ENCODE peak calls at places on chromosomes 6 and 20, in seven cellular contexts. One of them, this sample, is unnamed.

GRCh38 chr20:54173653-54174451 is at the start of gene CYP24A1:
- DNase-seq in foreskin keratinocyte: no peak
- DNase-seq in GM13976: peak; percentile 34
- DNase-seq in lower leg skin: no peak
- DNase-seq in SK-N-SH: peak; percentile 52
- DNase-seq in astrocyte of the spinal cord: no peak
- DNase-seq in AG04450: no peak
- DNase-seq in this sample: no peak

GRCh38 chr6:152948150-152948768 is 34.6 kb downstream of the FBXO5 start:
- DNase-seq in foreskin keratinocyte: peak; percentile 44
- DNase-seq in lower leg skin: no peak
- DNase-seq in SK-N-SH: peak; percentile 49
- DNase-seq in GM13976: peak; percentile 49
- DNase-seq in astrocyte of the spinal cord: peak; percentile 56
- DNase-seq in AG04450: peak; percentile 3
- DNase-seq in this sample: peak; percentile 47

GRCh38 chr6:63773200-63773599 is 137.6 kb downstream of the PHF3 start:
- DNase-seq in GM13976: no peak
- DNase-seq in foreskin keratinocyte: no peak
- DNase-seq in SK-N-SH: no peak
- DNase-seq in astrocyte of the spinal cord: no peak
- DNase-seq in AG04450: no peak
- DNase-seq in lower leg skin: no peak
- DNase-seq in this sample: no peak

GRCh38 chr6:34246563-34247391 is 2.0 kb downstream of the SMIM29 start:
- DNase-seq in SK-N-SH: peak; percentile 83
- DNase-seq in foreskin keratinocyte: peak; percentile 35
- DNase-seq in GM13976: peak; percentile 73
- DNase-seq in astrocyte of the spinal cord: peak; percentile 23
- DNase-seq in lower leg skin: no peak
- DNase-seq in AG04450: no peak
- DNase-seq in this sample: no peak

GRCh38 chr6:32972353-32973143 is 4.2 kb downstream of the BRD2 start:
- DNase-seq in GM13976: peak; percentile 63
- DNase-seq in SK-N-SH: peak; percentile 78
- DNase-seq in AG04450: no peak
- DNase-seq in astrocyte of the spinal cord: no peak
- DNase-seq in lower leg skin: no peak
- DNase-seq in foreskin keratinocyte: no peak
- DNase-seq in this sample: no peak

GRCh38 chr6:148407372-148407771 is 64.7 kb downstream of the SASH1 start:
- DNase-seq in lower leg skin: peak; percentile 63
- DNase-seq in astrocyte of the spinal cord: peak; percentile 94
- DNase-seq in AG04450: peak; percentile 84
- DNase-seq in GM13976: no peak
- DNase-seq in foreskin keratinocyte: peak; percentile 88
- DNase-seq in SK-N-SH: no peak
- DNase-seq in this sample: peak; percentile 87

GRCh38 chr20:58433759-58434158 is 44.7 kb downstream of the VAPB start:
- DNase-seq in foreskin keratinocyte: peak; percentile 52
- DNase-seq in SK-N-SH: no peak
- DNase-seq in AG04450: peak; percentile 72
- DNase-seq in GM13976: no peak
- DNase-seq in lower leg skin: no peak
- DNase-seq in astrocyte of the spinal cord: peak; percentile 73
- DNase-seq in this sample: peak; percentile 59

GRCh38 chr6:161660666-161661571 is 387.1 kb upstream of the AGPAT4 start:
- DNase-seq in astrocyte of the spinal cord: no peak
- DNase-seq in SK-N-SH: no peak
- DNase-seq in GM13976: no peak
- DNase-seq in foreskin keratinocyte: no peak
- DNase-seq in lower leg skin: no peak
- DNase-seq in AG04450: no peak
- DNase-seq in this sample: no peak

GRCh38 chr6:147287869-147288271 is 83.7 kb downstream of the STXBP5 start:
- DNase-seq in AG04450: no peak
- DNase-seq in GM13976: no peak
- DNase-seq in astrocyte of the spinal cord: peak; percentile 55
- DNase-seq in SK-N-SH: no peak
- DNase-seq in foreskin keratinocyte: peak; percentile 68
- DNase-seq in lower leg skin: no peak
- DNase-seq in this sample: peak; percentile 78

GRCh38 chr20:62378215-62378614 is 8.7 kb upstream of the RPS21 start:
- DNase-seq in GM13976: no peak
- DNase-seq in foreskin keratinocyte: peak; percentile 95
- DNase-seq in lower leg skin: no peak
- DNase-seq in SK-N-SH: no peak
- DNase-seq in AG04450: no peak
- DNase-seq in astrocyte of the spinal cord: no peak
- DNase-seq in this sample: peak; percentile 96

GRCh38 chr20:62377615-62378085 is 9.3 kb upstream of the RPS21 start:
- DNase-seq in AG04450: no peak
- DNase-seq in GM13976: no peak
- DNase-seq in astrocyte of the spinal cord: no peak
- DNase-seq in lower leg skin: no peak
- DNase-seq in SK-N-SH: no peak
- DNase-seq in foreskin keratinocyte: no peak
- DNase-seq in this sample: no peak

GRCh38 chr20:62374431-62375152 is 7.5 kb upstream of the LAMA5 start:
- DNase-seq in SK-N-SH: peak; percentile 57
- DNase-seq in AG04450: no peak
- DNase-seq in lower leg skin: no peak
- DNase-seq in GM13976: no peak
- DNase-seq in foreskin keratinocyte: no peak
- DNase-seq in astrocyte of the spinal cord: no peak
- DNase-seq in this sample: no peak

GRCh38 chr20:62377064-62377461 is 9.8 kb upstream of the RPS21 start:
- DNase-seq in lower leg skin: no peak
- DNase-seq in astrocyte of the spinal cord: no peak
- DNase-seq in foreskin keratinocyte: no peak
- DNase-seq in GM13976: no peak
- DNase-seq in AG04450: no peak
- DNase-seq in SK-N-SH: no peak
- DNase-seq in this sample: no peak

DNA sequence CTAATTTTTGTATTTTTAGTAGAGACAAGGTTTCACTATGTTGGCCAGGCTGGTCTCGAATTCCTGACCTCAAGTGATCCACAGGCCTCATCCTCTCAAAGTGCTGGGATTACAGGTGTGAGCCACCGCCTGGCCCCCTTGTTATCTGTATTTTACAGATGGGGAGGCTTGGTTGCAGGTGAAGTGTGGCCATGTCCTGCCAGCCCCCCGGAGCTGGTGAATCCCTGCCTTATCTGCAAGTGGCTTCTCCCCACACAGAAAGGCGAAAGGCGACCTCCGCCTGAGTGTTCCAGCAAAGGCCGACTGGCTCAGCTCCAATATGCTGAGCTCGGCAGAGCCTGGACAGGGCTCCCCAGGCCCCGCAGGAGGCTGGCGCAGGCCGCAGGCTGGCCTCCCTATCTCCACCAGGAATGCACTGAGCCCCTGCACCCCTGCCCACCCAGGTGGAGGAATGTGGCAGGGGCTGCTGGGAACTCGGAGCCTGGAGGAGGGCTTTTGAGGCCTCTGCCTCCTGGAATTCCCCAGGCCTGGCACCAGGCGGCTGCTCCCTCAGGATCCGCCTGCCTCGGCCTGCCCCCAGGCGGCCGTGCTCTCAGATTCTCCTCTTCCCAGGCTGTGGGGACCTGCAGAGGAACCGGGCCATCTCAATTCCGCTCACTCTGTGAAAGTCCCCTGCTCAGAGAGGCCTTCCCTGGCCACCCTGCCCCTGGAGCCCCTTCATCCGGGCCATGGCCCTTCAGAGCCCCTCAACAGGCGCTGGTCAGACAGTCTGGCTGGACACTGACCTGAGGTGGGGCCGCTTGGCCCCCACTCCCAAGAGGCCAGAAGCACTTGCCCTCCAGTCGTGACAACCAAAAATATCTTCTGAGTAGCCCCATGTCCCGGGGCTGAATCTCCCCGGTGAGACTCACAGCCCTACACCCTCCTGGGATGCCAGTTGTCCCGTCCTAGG is 9.3 kb upstream of the LAMA5 start:
- DNase-seq in SK-N-SH: no peak
- DNase-seq in lower leg skin: no peak
- DNase-seq in GM13976: no peak
- DNase-seq in AG04450: no peak
- DNase-seq in foreskin keratinocyte: peak; percentile 61
- DNase-seq in astrocyte of the spinal cord: no peak
- DNase-seq in this sample: peak; percentile 56
- TF ChIP-seq CTCF in SK-N-SH: peak; percentile 10
- TF ChIP-seq CTCF in lower leg skin: no peak
- TF ChIP-seq CTCF in GM13976: no peak
- TF ChIP-seq CTCF in AG04450: peak; percentile 47
- TF ChIP-seq CTCF in foreskin keratinocyte: peak; percentile 79
- TF ChIP-seq CTCF in astrocyte of the spinal cord: peak; percentile 46
- TF ChIP-seq CTCF in this sample: peak; percentile 73

DNA sequence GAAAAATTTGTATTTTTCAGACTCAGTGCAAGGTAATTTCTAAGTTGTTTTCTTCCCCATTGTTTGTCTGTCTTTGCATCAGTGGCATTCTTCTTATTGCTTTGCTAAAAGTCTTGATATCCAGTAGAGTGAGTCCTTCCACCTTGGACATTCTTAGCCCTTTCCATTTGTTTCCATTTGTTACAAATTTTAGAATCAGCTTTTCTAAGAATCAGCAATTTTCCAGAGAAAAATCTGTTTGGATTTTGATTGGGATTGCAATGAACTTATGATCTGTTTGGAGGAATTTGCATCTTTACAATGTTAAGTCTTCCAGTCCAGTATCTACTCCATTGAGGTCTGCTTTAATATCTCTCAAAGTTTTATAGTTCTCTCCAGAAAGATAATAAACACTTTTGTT is 36.4 kb downstream of the LRRN4 start:
- DNase-seq in astrocyte of the spinal cord: no peak
- DNase-seq in AG04450: no peak
- DNase-seq in GM13976: no peak
- DNase-seq in foreskin keratinocyte: no peak
- DNase-seq in SK-N-SH: no peak
- DNase-seq in lower leg skin: no peak
- DNase-seq in this sample: no peak
- TF ChIP-seq CTCF in astrocyte of the spinal cord: no peak
- TF ChIP-seq CTCF in AG04450: no peak
- TF ChIP-seq CTCF in GM13976: no peak
- TF ChIP-seq CTCF in foreskin keratinocyte: no peak
- TF ChIP-seq CTCF in SK-N-SH: no peak
- TF ChIP-seq CTCF in lower leg skin: no peak
- TF ChIP-seq CTCF in this sample: no peak

GRCh38 chr6:90691823-90692222 is 105.0 kb upstream of the MAP3K7 start:
- DNase-seq in astrocyte of the spinal cord: no peak
- DNase-seq in lower leg skin: no peak
- DNase-seq in GM13976: no peak
- DNase-seq in foreskin keratinocyte: no peak
- DNase-seq in SK-N-SH: no peak
- DNase-seq in AG04450: no peak
- DNase-seq in this sample: peak; percentile 22
- TF ChIP-seq CTCF in astrocyte of the spinal cord: no peak
- TF ChIP-seq CTCF in lower leg skin: no peak
- TF ChIP-seq CTCF in GM13976: peak; percentile 8
- TF ChIP-seq CTCF in foreskin keratinocyte: peak; percentile 60
- TF ChIP-seq CTCF in SK-N-SH: peak; percentile 44
- TF ChIP-seq CTCF in AG04450: peak; percentile 27
- TF ChIP-seq CTCF in this sample: peak; percentile 45

GRCh38 chr6:12474167-12475140 is 184.3 kb downstream of the EDN1 start:
- DNase-seq in GM13976: no peak
- DNase-seq in astrocyte of the spinal cord: no peak
- DNase-seq in lower leg skin: no peak
- DNase-seq in AG04450: no peak
- DNase-seq in SK-N-SH: no peak
- DNase-seq in foreskin keratinocyte: peak; percentile 94
- DNase-seq in this sample: peak; percentile 99
- TF ChIP-seq CTCF in GM13976: no peak
- TF ChIP-seq CTCF in astrocyte of the spinal cord: no peak
- TF ChIP-seq CTCF in lower leg skin: no peak
- TF ChIP-seq CTCF in AG04450: no peak
- TF ChIP-seq CTCF in SK-N-SH: no peak
- TF ChIP-seq CTCF in foreskin keratinocyte: no peak
- TF ChIP-seq CTCF in this sample: no peak

DNA sequence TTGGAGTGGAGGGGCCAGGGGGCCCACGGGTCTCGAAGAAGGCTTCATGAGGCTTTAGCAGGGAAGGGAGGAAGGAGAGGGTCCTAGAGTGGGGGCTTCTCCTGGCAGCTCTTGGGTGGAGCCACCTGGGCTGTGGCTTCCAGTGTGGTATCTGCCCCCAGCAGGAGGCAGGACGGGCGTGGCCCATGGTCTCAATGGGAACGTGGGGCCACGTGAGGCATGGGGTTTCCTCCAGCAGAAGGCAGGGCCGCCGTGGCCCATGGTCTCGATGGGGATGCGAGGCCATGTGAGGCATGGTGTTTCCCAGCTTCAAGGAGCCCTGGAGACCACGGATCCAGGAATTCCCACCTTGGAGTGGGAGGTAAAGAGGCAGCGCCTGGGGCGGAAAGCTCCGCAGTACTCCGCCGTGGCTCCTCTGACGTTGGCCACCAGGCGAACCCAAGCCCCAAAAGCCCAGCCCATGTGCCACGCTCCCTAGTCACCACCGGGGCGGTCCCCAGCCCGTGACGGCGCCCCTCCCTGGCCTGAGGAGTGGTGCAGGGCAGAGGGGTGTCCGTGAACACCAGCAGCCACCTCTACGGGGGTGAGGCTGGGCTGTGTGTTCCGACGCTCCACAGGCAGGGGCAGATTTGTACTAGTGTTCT is 62.0 kb upstream of the GATA5 start:
- DNase-seq in GM13976: no peak
- DNase-seq in astrocyte of the spinal cord: no peak
- DNase-seq in SK-N-SH: no peak
- DNase-seq in lower leg skin: no peak
- DNase-seq in AG04450: no peak
- DNase-seq in foreskin keratinocyte: no peak
- DNase-seq in this sample: no peak
- TF ChIP-seq CTCF in GM13976: no peak
- TF ChIP-seq CTCF in astrocyte of the spinal cord: no peak
- TF ChIP-seq CTCF in SK-N-SH: no peak
- TF ChIP-seq CTCF in lower leg skin: no peak
- TF ChIP-seq CTCF in AG04450: no peak
- TF ChIP-seq CTCF in foreskin keratinocyte: no peak
- TF ChIP-seq CTCF in this sample: no peak

GRCh38 chr20:6142348-6142993 is 19.6 kb upstream of the FERMT1 start:
- DNase-seq in foreskin keratinocyte: peak; percentile 37
- DNase-seq in astrocyte of the spinal cord: peak; percentile 62
- DNase-seq in lower leg skin: peak; percentile 57
- DNase-seq in GM13976: peak; percentile 73
- DNase-seq in SK-N-SH: peak; percentile 58
- DNase-seq in AG04450: peak; percentile 23
- DNase-seq in this sample: peak; percentile 65

GRCh38 chr20:6140947-6141346 is 18.1 kb upstream of the FERMT1 start:
- DNase-seq in astrocyte of the spinal cord: no peak
- DNase-seq in SK-N-SH: peak; percentile 22
- DNase-seq in AG04450: no peak
- DNase-seq in GM13976: no peak
- DNase-seq in lower leg skin: no peak
- DNase-seq in foreskin keratinocyte: no peak
- DNase-seq in this sample: no peak
- TF ChIP-seq CTCF in astrocyte of the spinal cord: peak; percentile 28
- TF ChIP-seq CTCF in SK-N-SH: peak; percentile 41
- TF ChIP-seq CTCF in AG04450: peak; percentile 16
- TF ChIP-seq CTCF in GM13976: no peak
- TF ChIP-seq CTCF in lower leg skin: no peak
- TF ChIP-seq CTCF in foreskin keratinocyte: peak; percentile 38
- TF ChIP-seq CTCF in this sample: peak; percentile 13

DNA sequence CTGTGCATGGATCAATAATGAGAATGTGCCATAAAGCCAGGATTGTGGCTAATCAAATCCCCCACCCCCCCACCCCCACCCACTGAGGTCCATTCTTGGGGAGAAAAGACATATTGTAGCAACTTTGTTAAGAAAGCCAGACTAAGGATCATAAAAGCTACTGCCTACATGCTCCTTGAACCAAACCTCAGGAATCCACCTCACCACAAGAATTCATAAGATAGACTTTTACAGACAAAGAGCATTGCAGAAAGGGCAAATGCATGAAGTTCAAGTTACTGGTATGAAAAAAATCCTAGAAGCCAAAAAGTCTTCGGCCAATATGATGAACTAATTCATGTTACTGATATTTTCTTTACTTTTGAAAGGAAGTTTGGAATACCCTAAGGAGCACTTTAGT is 187.9 kb upstream of the ARID1B start:
- DNase-seq in GM13976: no peak
- DNase-seq in AG04450: peak; percentile 11
- DNase-seq in SK-N-SH: no peak
- DNase-seq in foreskin keratinocyte: peak; percentile 27
- DNase-seq in astrocyte of the spinal cord: peak; percentile 78
- DNase-seq in lower leg skin: no peak
- DNase-seq in this sample: no peak
- TF ChIP-seq CTCF in GM13976: no peak
- TF ChIP-seq CTCF in AG04450: no peak
- TF ChIP-seq CTCF in SK-N-SH: no peak
- TF ChIP-seq CTCF in foreskin keratinocyte: no peak
- TF ChIP-seq CTCF in astrocyte of the spinal cord: no peak
- TF ChIP-seq CTCF in lower leg skin: no peak
- TF ChIP-seq CTCF in this sample: no peak